ENCODE peak calls at places on chromosomes 11 and 22, in eight cellular contexts. One of them, this sample, is unnamed.

GRCh38 chr22:40183029-40183581 is 5.4 kb downstream of the TNRC6B start:
- DNase-seq in nephron progenitor cell: no peak
- DNase-seq in M059J: peak
- DNase-seq in GM12865: no peak
- DNase-seq in NCI-H446 treated with DMSO at 0.1 percent for 48 hours: peak
- DNase-seq in RKO: no peak
- DNase-seq in right lobe of liver: no peak
- DNase-seq in NCI-H2081: no peak
- DNase-seq in this sample: no peak

GRCh38 chr11:65376138-65376713 is 6.2 kb downstream of the SLC25A45 start:
- DNase-seq in M059J: no peak
- DNase-seq in nephron progenitor cell: no peak
- DNase-seq in right lobe of liver: no peak
- DNase-seq in GM12865: no peak
- DNase-seq in NCI-H2081: no peak
- DNase-seq in NCI-H446 treated with DMSO at 0.1 percent for 48 hours: no peak
- DNase-seq in RKO: no peak
- DNase-seq in this sample: no peak

GRCh38 chr11:80451105-80451504 is 1010.3 kb upstream of the TENM4 start:
- DNase-seq in NCI-H2081: no peak
- DNase-seq in RKO: no peak
- DNase-seq in nephron progenitor cell: no peak
- DNase-seq in right lobe of liver: no peak
- DNase-seq in NCI-H446 treated with DMSO at 0.1 percent for 48 hours: no peak
- DNase-seq in M059J: no peak
- DNase-seq in GM12865: peak
- DNase-seq in this sample: no peak

GRCh38 chr11:57335343-57336110 is at the start of gene SSRP1:
- DNase-seq in GM12865: peak
- DNase-seq in right lobe of liver: peak
- DNase-seq in NCI-H2081: peak
- DNase-seq in RKO: peak
- DNase-seq in NCI-H446 treated with DMSO at 0.1 percent for 48 hours: peak
- DNase-seq in M059J: peak
- DNase-seq in nephron progenitor cell: peak
- DNase-seq in this sample: peak

GRCh38 chr22:30874431-30875370 is 93.9 kb downstream of the MORC2 start:
- DNase-seq in M059J: no peak
- DNase-seq in nephron progenitor cell: no peak
- DNase-seq in GM12865: no peak
- DNase-seq in NCI-H446 treated with DMSO at 0.1 percent for 48 hours: no peak
- DNase-seq in right lobe of liver: peak
- DNase-seq in NCI-H2081: no peak
- DNase-seq in RKO: no peak
- DNase-seq in this sample: no peak

GRCh38 chr22:22892096-22893052 is 4.8 kb downstream of the IGLL5 start:
- DNase-seq in M059J: no peak
- DNase-seq in nephron progenitor cell: no peak
- DNase-seq in NCI-H446 treated with DMSO at 0.1 percent for 48 hours: no peak
- DNase-seq in NCI-H2081: no peak
- DNase-seq in GM12865: no peak
- DNase-seq in RKO: no peak
- DNase-seq in right lobe of liver: no peak
- DNase-seq in this sample: no peak

GRCh38 chr11:77309401-77310085 is 8.1 kb upstream of the GDPD4 start:
- DNase-seq in nephron progenitor cell: no peak
- DNase-seq in right lobe of liver: no peak
- DNase-seq in NCI-H446 treated with DMSO at 0.1 percent for 48 hours: no peak
- DNase-seq in NCI-H2081: no peak
- DNase-seq in RKO: no peak
- DNase-seq in GM12865: no peak
- DNase-seq in M059J: no peak
- DNase-seq in this sample: no peak

GRCh38 chr11:6927030-6927617 is 898 bp downstream of the ZNF215 start:
- DNase-seq in nephron progenitor cell: no peak
- DNase-seq in RKO: no peak
- DNase-seq in M059J: no peak
- DNase-seq in right lobe of liver: no peak
- DNase-seq in GM12865: peak
- DNase-seq in NCI-H446 treated with DMSO at 0.1 percent for 48 hours: no peak
- DNase-seq in NCI-H2081: no peak
- DNase-seq in this sample: peak

GRCh38 chr11:88384004-88384677 is 46.6 kb upstream of the CTSC start:
- DNase-seq in NCI-H446 treated with DMSO at 0.1 percent for 48 hours: no peak
- DNase-seq in M059J: peak
- DNase-seq in GM12865: no peak
- DNase-seq in RKO: peak
- DNase-seq in right lobe of liver: no peak
- DNase-seq in NCI-H2081: no peak
- DNase-seq in nephron progenitor cell: no peak
- DNase-seq in this sample: peak

GRCh38 chr22:45212306-45212709 is 28.4 kb downstream of the KIAA0930 start:
- DNase-seq in right lobe of liver: peak
- DNase-seq in nephron progenitor cell: peak
- DNase-seq in NCI-H2081: no peak
- DNase-seq in NCI-H446 treated with DMSO at 0.1 percent for 48 hours: peak
- DNase-seq in M059J: peak
- DNase-seq in RKO: no peak
- DNase-seq in GM12865: no peak
- DNase-seq in this sample: no peak

GRCh38 chr22:36075724-36076123 is 47.1 kb upstream of the RBFOX2 start:
- DNase-seq in right lobe of liver: no peak
- DNase-seq in GM12865: no peak
- DNase-seq in M059J: no peak
- DNase-seq in NCI-H446 treated with DMSO at 0.1 percent for 48 hours: no peak
- DNase-seq in nephron progenitor cell: no peak
- DNase-seq in NCI-H2081: no peak
- DNase-seq in RKO: no peak
- DNase-seq in this sample: no peak

This sample was measured in HCT116.